ENCODE peak calls at places on chromosomes 7 and 10, in seven cellular contexts. V, A, P, N, D, B and H are unnamed samples.

GRCh38 chr7:44709011-44709915 is 39.4 kb upstream of the ZMIZ2 start:
- DNase-seq in V (no peak), A (no peak), P (no peak), N (peak), D (no peak), B (no peak), H (no peak)

GRCh38 chr7:142488234-142488633 is 230.4 kb upstream of the PRSS58 start:
- DNase-seq in V (no peak), A (no peak), P (no peak), N (no peak), D (no peak), B (no peak), H (no peak)

GRCh38 chr10:1401056-1401965 is 336.0 kb downstream of the ADARB2 start:
- DNase-seq in V (no peak), A (no peak), P (no peak), N (no peak), D (no peak), B (peak), H (no peak)

GRCh38 chr7:5045558-5046396 is at the start of gene RBAK:
- DNase-seq in V (peak), A (peak), P (peak), N (peak), D (peak), B (peak), H (peak)

GRCh38 chr7:2929321-2930201 is 85.5 kb upstream of the GNA12 start:
- DNase-seq in V (peak), A (no peak), P (no peak), N (no peak), D (no peak), B (no peak), H (no peak)

GRCh38 chr7:129245533-129245932 is 20.7 kb downstream of the AHCYL2 start:
- DNase-seq in V (no peak), A (no peak), P (no peak), N (no peak), D (no peak), B (no peak), H (no peak)

GRCh38 chr7:105677395-105677701 is 96.1 kb upstream of the EFCAB10 start:
- DNase-seq in V (no peak), A (no peak), P (no peak), N (no peak), D (no peak), B (no peak), H (no peak)

GRCh38 chr10:100723769-100724530 is 21.4 kb upstream of the PAX2 start:
- DNase-seq in V (no peak), A (no peak), P (no peak), N (no peak), D (no peak), B (peak), H (no peak)

GRCh38 chr7:99368750-99369389 is 5.7 kb upstream of the ARPC1B start:
- DNase-seq in V (no peak), A (peak), P (no peak), N (no peak), D (no peak), B (no peak), H (no peak)

GRCh38 chr10:99993994-99994689 is 15.6 kb downstream of the DNMBP start:
- DNase-seq in V (peak), A (peak), P (peak), N (peak), D (peak), B (no peak), H (peak)